ENCODE peak calls at places on chromosomes 1 and 21, in eight cellular contexts. One of them, this sample, is unnamed.

GRCh38 chr1:226420860-226421259 is 13.0 kb upstream of the PARP1 start:
- DNase-seq in lower lobe of right lung: no peak
- DNase-seq in transverse colon: no peak
- DNase-seq in AG09309: no peak
- DNase-seq in adrenal gland: no peak
- DNase-seq in PC-9: no peak
- DNase-seq in neural progenitor cell: no peak
- DNase-seq in astrocyte of the spinal cord: no peak
- DNase-seq in this sample: no peak

GRCh38 chr1:2279210-2279639 is 51.1 kb downstream of the SKI start:
- DNase-seq in neural progenitor cell: peak
- DNase-seq in PC-9: no peak
- DNase-seq in adrenal gland: peak
- DNase-seq in lower lobe of right lung: peak
- DNase-seq in AG09309: no peak
- DNase-seq in astrocyte of the spinal cord: peak
- DNase-seq in transverse colon: no peak
- DNase-seq in this sample: peak

GRCh38 chr1:205505791-205506190 is 1.3 kb downstream of the CDK18 start:
- DNase-seq in neural progenitor cell: no peak
- DNase-seq in lower lobe of right lung: peak
- DNase-seq in astrocyte of the spinal cord: no peak
- DNase-seq in transverse colon: peak
- DNase-seq in adrenal gland: no peak
- DNase-seq in AG09309: no peak
- DNase-seq in PC-9: peak
- DNase-seq in this sample: no peak

GRCh38 chr21:27806261-27806660 is 839.4 kb upstream of the ADAMTS5 start:
- DNase-seq in transverse colon: no peak
- DNase-seq in lower lobe of right lung: no peak
- DNase-seq in adrenal gland: no peak
- DNase-seq in astrocyte of the spinal cord: no peak
- DNase-seq in PC-9: no peak
- DNase-seq in AG09309: no peak
- DNase-seq in neural progenitor cell: no peak
- DNase-seq in this sample: no peak

GRCh38 chr1:221998186-221998612 is 256.3 kb upstream of the DUSP10 start:
- DNase-seq in transverse colon: no peak
- DNase-seq in AG09309: no peak
- DNase-seq in adrenal gland: peak
- DNase-seq in neural progenitor cell: no peak
- DNase-seq in PC-9: no peak
- DNase-seq in lower lobe of right lung: no peak
- DNase-seq in astrocyte of the spinal cord: peak
- DNase-seq in this sample: no peak

GRCh38 chr1:223752721-223753515 is 40.6 kb downstream of the CAPN2 start:
- DNase-seq in AG09309: no peak
- DNase-seq in PC-9: no peak
- DNase-seq in neural progenitor cell: peak
- DNase-seq in astrocyte of the spinal cord: no peak
- DNase-seq in lower lobe of right lung: no peak
- DNase-seq in adrenal gland: no peak
- DNase-seq in transverse colon: no peak
- DNase-seq in this sample: no peak

GRCh38 chr1:182905321-182905720 is 47.6 kb downstream of the SHCBP1L start:
- DNase-seq in PC-9: no peak
- DNase-seq in adrenal gland: no peak
- DNase-seq in AG09309: no peak
- DNase-seq in neural progenitor cell: no peak
- DNase-seq in astrocyte of the spinal cord: no peak
- DNase-seq in lower lobe of right lung: no peak
- DNase-seq in transverse colon: no peak
- DNase-seq in this sample: no peak

GRCh38 chr21:15841856-15842564 is 112.2 kb downstream of the USP25 start:
- DNase-seq in astrocyte of the spinal cord: peak
- DNase-seq in neural progenitor cell: no peak
- DNase-seq in transverse colon: no peak
- DNase-seq in lower lobe of right lung: no peak
- DNase-seq in PC-9: no peak
- DNase-seq in AG09309: peak
- DNase-seq in adrenal gland: no peak
- DNase-seq in this sample: peak

GRCh38 chr1:204213668-204214662 is at the start of gene GOLT1A:
- DNase-seq in AG09309: peak
- DNase-seq in lower lobe of right lung: peak
- DNase-seq in PC-9: peak
- DNase-seq in neural progenitor cell: peak
- DNase-seq in adrenal gland: peak
- DNase-seq in astrocyte of the spinal cord: peak
- DNase-seq in transverse colon: peak
- DNase-seq in this sample: peak

GRCh38 chr21:34020934-34021553 is 52.3 kb upstream of the MRPS6 start:
- DNase-seq in transverse colon: no peak
- DNase-seq in astrocyte of the spinal cord: no peak
- DNase-seq in adrenal gland: no peak
- DNase-seq in AG09309: no peak
- DNase-seq in lower lobe of right lung: no peak
- DNase-seq in neural progenitor cell: no peak
- DNase-seq in PC-9: no peak
- DNase-seq in this sample: no peak

GRCh38 chr1:40064797-40065492 is 24.4 kb downstream of the CAP1 start:
- DNase-seq in adrenal gland: no peak
- DNase-seq in PC-9: no peak
- DNase-seq in neural progenitor cell: no peak
- DNase-seq in astrocyte of the spinal cord: no peak
- DNase-seq in transverse colon: peak
- DNase-seq in lower lobe of right lung: no peak
- DNase-seq in AG09309: no peak
- DNase-seq in this sample: no peak

GRCh38 chr1:2561898-2562895 is 6.0 kb downstream of the TNFRSF14 start:
- DNase-seq in AG09309: no peak
- DNase-seq in neural progenitor cell: peak
- DNase-seq in adrenal gland: no peak
- DNase-seq in astrocyte of the spinal cord: no peak
- DNase-seq in lower lobe of right lung: no peak
- DNase-seq in PC-9: no peak
- DNase-seq in transverse colon: no peak
- DNase-seq in this sample: no peak

GRCh38 chr1:41363632-41364320 is 2.5 kb downstream of the FOXO6 start:
- DNase-seq in transverse colon: no peak
- DNase-seq in adrenal gland: no peak
- DNase-seq in astrocyte of the spinal cord: no peak
- DNase-seq in lower lobe of right lung: no peak
- DNase-seq in neural progenitor cell: no peak
- DNase-seq in PC-9: no peak
- DNase-seq in AG09309: no peak
- DNase-seq in this sample: no peak

GRCh38 chr21:33924766-33925100 is 9.1 kb upstream of the ATP5PO start:
- DNase-seq in PC-9: no peak
- DNase-seq in transverse colon: peak
- DNase-seq in neural progenitor cell: no peak
- DNase-seq in adrenal gland: no peak
- DNase-seq in astrocyte of the spinal cord: no peak
- DNase-seq in lower lobe of right lung: no peak
- DNase-seq in AG09309: no peak
- DNase-seq in this sample: no peak

GRCh38 chr1:78236711-78237110 is 190.9 kb downstream of the GIPC2 start:
- DNase-seq in transverse colon: no peak
- DNase-seq in lower lobe of right lung: no peak
- DNase-seq in adrenal gland: no peak
- DNase-seq in astrocyte of the spinal cord: no peak
- DNase-seq in AG09309: no peak
- DNase-seq in neural progenitor cell: no peak
- DNase-seq in PC-9: no peak
- DNase-seq in this sample: no peak

GRCh38 chr21:45022348-45022675 is 52.1 kb upstream of the ADARB1 start:
- DNase-seq in lower lobe of right lung: no peak
- DNase-seq in astrocyte of the spinal cord: no peak
- DNase-seq in AG09309: no peak
- DNase-seq in neural progenitor cell: no peak
- DNase-seq in adrenal gland: no peak
- DNase-seq in PC-9: no peak
- DNase-seq in transverse colon: no peak
- DNase-seq in this sample: no peak

GRCh38 chr1:25724986-25725385 is 75.0 kb upstream of the SELENON start:
- DNase-seq in lower lobe of right lung: no peak
- DNase-seq in neural progenitor cell: peak
- DNase-seq in transverse colon: no peak
- DNase-seq in AG09309: no peak
- DNase-seq in astrocyte of the spinal cord: no peak
- DNase-seq in adrenal gland: no peak
- DNase-seq in PC-9: no peak
- DNase-seq in this sample: no peak

GRCh38 chr1:25724201-25724600 is 75.8 kb upstream of the SELENON start:
- DNase-seq in transverse colon: no peak
- DNase-seq in adrenal gland: no peak
- DNase-seq in astrocyte of the spinal cord: no peak
- DNase-seq in AG09309: no peak
- DNase-seq in neural progenitor cell: no peak
- DNase-seq in PC-9: no peak
- DNase-seq in lower lobe of right lung: no peak
- DNase-seq in this sample: no peak

GRCh38 chr1:25727026-25727818 is 72.8 kb upstream of the SELENON start:
- DNase-seq in AG09309: no peak
- DNase-seq in astrocyte of the spinal cord: no peak
- DNase-seq in PC-9: no peak
- DNase-seq in neural progenitor cell: no peak
- DNase-seq in transverse colon: no peak
- DNase-seq in adrenal gland: no peak
- DNase-seq in lower lobe of right lung: no peak
- DNase-seq in this sample: no peak

GRCh38 chr1:25723250-25723880 is 76.6 kb upstream of the SELENON start:
- DNase-seq in adrenal gland: no peak
- DNase-seq in astrocyte of the spinal cord: no peak
- DNase-seq in neural progenitor cell: no peak
- DNase-seq in lower lobe of right lung: no peak
- DNase-seq in AG09309: no peak
- DNase-seq in PC-9: no peak
- DNase-seq in transverse colon: no peak
- DNase-seq in this sample: no peak

GRCh38 chr1:25725482-25725881 is 74.5 kb upstream of the SELENON start:
- DNase-seq in AG09309: no peak
- DNase-seq in astrocyte of the spinal cord: no peak
- DNase-seq in lower lobe of right lung: no peak
- DNase-seq in adrenal gland: no peak
- DNase-seq in neural progenitor cell: no peak
- DNase-seq in PC-9: no peak
- DNase-seq in transverse colon: no peak
- DNase-seq in this sample: no peak
- H3K4me3 ChIP-seq in AG09309: no peak
- H3K4me3 ChIP-seq in astrocyte of the spinal cord: no peak
- H3K4me3 ChIP-seq in lower lobe of right lung: no peak
- H3K4me3 ChIP-seq in adrenal gland: no peak
- H3K4me3 ChIP-seq in neural progenitor cell: no peak
- H3K4me3 ChIP-seq in PC-9: no peak
- H3K4me3 ChIP-seq in transverse colon: no peak
- H3K4me3 ChIP-seq in this sample: no peak

GRCh38 chr1:228004331-228004871 is 2.4 kb upstream of the WNT3A start:
- DNase-seq in AG09309: no peak
- DNase-seq in transverse colon: no peak
- DNase-seq in lower lobe of right lung: peak
- DNase-seq in astrocyte of the spinal cord: no peak
- DNase-seq in neural progenitor cell: peak
- DNase-seq in PC-9: peak
- DNase-seq in adrenal gland: no peak
- DNase-seq in this sample: no peak

GRCh38 chr1:228006034-228006792 is 585 bp upstream of the WNT3A start:
- DNase-seq in transverse colon: no peak
- DNase-seq in AG09309: no peak
- DNase-seq in adrenal gland: no peak
- DNase-seq in lower lobe of right lung: no peak
- DNase-seq in neural progenitor cell: no peak
- DNase-seq in PC-9: no peak
- DNase-seq in astrocyte of the spinal cord: no peak
- DNase-seq in this sample: no peak

GRCh38 chr1:228003461-228004330 is 3.1 kb upstream of the WNT3A start:
- DNase-seq in lower lobe of right lung: no peak
- DNase-seq in PC-9: no peak
- DNase-seq in neural progenitor cell: no peak
- DNase-seq in adrenal gland: no peak
- DNase-seq in transverse colon: no peak
- DNase-seq in astrocyte of the spinal cord: no peak
- DNase-seq in AG09309: no peak
- DNase-seq in this sample: no peak

GRCh38 chr1:228005511-228006033 is 1.2 kb upstream of the WNT3A start:
- DNase-seq in PC-9: no peak
- DNase-seq in adrenal gland: no peak
- DNase-seq in neural progenitor cell: no peak
- DNase-seq in transverse colon: no peak
- DNase-seq in AG09309: no peak
- DNase-seq in astrocyte of the spinal cord: no peak
- DNase-seq in lower lobe of right lung: no peak
- DNase-seq in this sample: no peak

DNA sequence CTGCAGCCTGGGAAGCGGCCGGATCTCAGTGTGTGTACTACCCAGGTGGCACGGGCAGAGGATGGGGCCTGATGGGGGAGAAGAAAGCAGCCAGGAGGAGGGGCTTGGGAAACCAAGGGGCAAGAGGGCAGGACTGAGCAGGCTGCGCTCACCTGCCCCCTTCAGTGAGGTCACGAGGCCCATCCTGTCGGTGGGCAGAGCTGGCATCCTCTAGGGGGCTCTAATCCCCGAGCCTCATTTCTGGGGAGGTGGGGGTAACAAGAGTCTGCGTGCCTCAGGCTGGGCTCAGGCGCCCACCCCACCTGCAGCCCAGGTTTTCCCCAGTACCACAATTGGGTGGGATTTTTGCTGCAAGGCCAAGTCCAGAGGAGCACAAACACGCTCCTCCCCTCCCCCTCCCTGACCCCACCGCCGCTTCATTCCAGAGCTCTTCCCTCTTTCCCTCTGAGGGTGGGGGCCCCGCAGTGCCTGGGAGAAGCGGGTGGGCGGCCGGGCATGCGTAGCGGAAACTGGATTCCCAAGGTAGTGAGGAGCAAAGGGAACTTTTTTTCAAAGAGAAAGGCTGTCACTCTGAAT is 1.8 kb upstream of the WNT3A start:
- DNase-seq in adrenal gland: no peak
- DNase-seq in transverse colon: no peak
- DNase-seq in AG09309: no peak
- DNase-seq in astrocyte of the spinal cord: no peak
- DNase-seq in PC-9: no peak
- DNase-seq in neural progenitor cell: peak
- DNase-seq in lower lobe of right lung: no peak
- DNase-seq in this sample: no peak
- TF ChIP-seq CTCF in adrenal gland: no peak
- TF ChIP-seq CTCF in transverse colon: no peak
- TF ChIP-seq CTCF in AG09309: no peak
- TF ChIP-seq CTCF in astrocyte of the spinal cord: no peak
- TF ChIP-seq CTCF in PC-9: no peak
- TF ChIP-seq CTCF in neural progenitor cell: peak
- TF ChIP-seq CTCF in lower lobe of right lung: no peak
- TF ChIP-seq CTCF in this sample: no peak

GRCh38 chr1:237041795-237042466 is at the start of gene RYR2:
- DNase-seq in PC-9: no peak
- DNase-seq in neural progenitor cell: peak
- DNase-seq in adrenal gland: no peak
- DNase-seq in AG09309: no peak
- DNase-seq in lower lobe of right lung: no peak
- DNase-seq in astrocyte of the spinal cord: no peak
- DNase-seq in transverse colon: no peak
- DNase-seq in this sample: no peak
- H3K4me3 ChIP-seq in PC-9: no peak
- H3K4me3 ChIP-seq in neural progenitor cell: peak
- H3K4me3 ChIP-seq in adrenal gland: no peak
- H3K4me3 ChIP-seq in AG09309: no peak
- H3K4me3 ChIP-seq in lower lobe of right lung: peak
- H3K4me3 ChIP-seq in astrocyte of the spinal cord: no peak
- H3K4me3 ChIP-seq in transverse colon: peak
- H3K4me3 ChIP-seq in this sample: no peak

GRCh38 chr1:5718716-5719632 is 273.3 kb downstream of the NPHP4 start:
- DNase-seq in AG09309: no peak
- DNase-seq in neural progenitor cell: peak
- DNase-seq in lower lobe of right lung: peak
- DNase-seq in astrocyte of the spinal cord: no peak
- DNase-seq in PC-9: no peak
- DNase-seq in transverse colon: no peak
- DNase-seq in adrenal gland: no peak
- DNase-seq in this sample: no peak
- TF ChIP-seq CTCF in AG09309: no peak
- TF ChIP-seq CTCF in neural progenitor cell: peak
- TF ChIP-seq CTCF in lower lobe of right lung: no peak
- TF ChIP-seq CTCF in astrocyte of the spinal cord: no peak
- TF ChIP-seq CTCF in PC-9: no peak
- TF ChIP-seq CTCF in transverse colon: no peak
- TF ChIP-seq CTCF in adrenal gland: no peak
- TF ChIP-seq CTCF in this sample: no peak

This sample was measured in HFF-Myc.